ENCODE peak calls at places on chromosomes 4 and X, in four cellular contexts. One of them, this sample, is unnamed.

GRCh38 chrX:22135994-22136684 is 104.0 kb downstream of the PHEX start:
- DNase-seq in HepG2: peak
- DNase-seq in K562: peak
- DNase-seq in Panc1: no peak
- DNase-seq in this sample: peak

GRCh38 chr4:118280501-118281218 is 72.1 kb downstream of the PRSS12 start:
- DNase-seq in HepG2: peak
- DNase-seq in K562: peak
- DNase-seq in Panc1: peak
- DNase-seq in this sample: peak

GRCh38 chr4:78568640-78569261 is 17.2 kb downstream of the ANXA3 start:
- DNase-seq in HepG2: peak
- DNase-seq in K562: no peak
- DNase-seq in Panc1: no peak
- DNase-seq in this sample: no peak

GRCh38 chr4:121421594-121421993 is 40.8 kb upstream of the QRFPR start:
- DNase-seq in HepG2: no peak
- DNase-seq in K562: no peak
- DNase-seq in Panc1: no peak
- DNase-seq in this sample: peak

GRCh38 chr4:23368081-23368697 is 521.7 kb downstream of the PPARGC1A start:
- DNase-seq in HepG2: peak
- DNase-seq in K562: peak
- DNase-seq in Panc1: no peak
- DNase-seq in this sample: no peak

GRCh38 chrX:24838624-24839023 is 144.9 kb downstream of the POLA1 start:
- DNase-seq in HepG2: no peak
- DNase-seq in K562: no peak
- DNase-seq in Panc1: no peak
- DNase-seq in this sample: no peak

GRCh38 chrX:87621697-87622096 is 104.1 kb downstream of the KLHL4 start:
- DNase-seq in HepG2: no peak
- DNase-seq in K562: no peak
- DNase-seq in Panc1: no peak
- DNase-seq in this sample: no peak

GRCh38 chrX:150312931-150313330 is 50.2 kb upstream of the MAMLD1 start:
- DNase-seq in HepG2: no peak
- DNase-seq in K562: no peak
- DNase-seq in Panc1: no peak
- DNase-seq in this sample: no peak

GRCh38 chr4:57554693-57555092 is 444.5 kb upstream of the IGFBP7 start:
- DNase-seq in HepG2: no peak
- DNase-seq in K562: no peak
- DNase-seq in Panc1: no peak
- DNase-seq in this sample: no peak

GRCh38 chr4:153748378-153748777 is 11.4 kb downstream of the RNF175 start:
- DNase-seq in HepG2: no peak
- DNase-seq in K562: no peak
- DNase-seq in Panc1: no peak
- DNase-seq in this sample: no peak

GRCh38 chrX:70332600-70332999 is 42.7 kb downstream of the KIF4A start:
- DNase-seq in HepG2: no peak
- DNase-seq in K562: no peak
- DNase-seq in Panc1: no peak
- DNase-seq in this sample: no peak

GRCh38 chr4:36351082-36351666 is 69.8 kb downstream of the DTHD1 start:
- DNase-seq in HepG2: peak
- DNase-seq in K562: peak
- DNase-seq in Panc1: peak
- DNase-seq in this sample: peak

GRCh38 chrX:109294097-109294815 is 187.6 kb downstream of the GUCY2F start:
- DNase-seq in HepG2: no peak
- DNase-seq in K562: no peak
- DNase-seq in Panc1: no peak
- DNase-seq in this sample: no peak

GRCh38 chrX:53681661-53682060 is 4.9 kb downstream of the HUWE1 start:
- DNase-seq in HepG2: no peak
- DNase-seq in K562: no peak
- DNase-seq in Panc1: no peak
- DNase-seq in this sample: no peak

GRCh38 chr4:56861365-56861764 is 39.9 kb upstream of the SPINK2 start:
- DNase-seq in HepG2: no peak
- DNase-seq in K562: no peak
- DNase-seq in Panc1: no peak
- DNase-seq in this sample: no peak

GRCh38 chrX:131792356-131792749 is 230.7 kb upstream of the STK26 start:
- DNase-seq in HepG2: no peak
- DNase-seq in K562: no peak
- DNase-seq in Panc1: peak
- DNase-seq in this sample: no peak

GRCh38 chr4:103424853-103425252 is 226.7 kb upstream of the CENPE start:
- DNase-seq in HepG2: peak
- DNase-seq in K562: no peak
- DNase-seq in Panc1: no peak
- DNase-seq in this sample: no peak

GRCh38 chrX:153924149-153924861 is 1.8 kb downstream of the ARHGAP4 start:
- DNase-seq in HepG2: peak
- DNase-seq in K562: no peak
- DNase-seq in Panc1: no peak
- DNase-seq in this sample: no peak

GRCh38 chrX:138638996-138639395 is 72.5 kb downstream of the FGF13 start:
- DNase-seq in HepG2: no peak
- DNase-seq in K562: no peak
- DNase-seq in Panc1: no peak
- DNase-seq in this sample: no peak

GRCh38 chr4:3472411-3473141 is 9.5 kb downstream of the DOK7 start:
- DNase-seq in HepG2: no peak
- DNase-seq in K562: no peak
- DNase-seq in Panc1: no peak
- DNase-seq in this sample: no peak

GRCh38 chrX:130174051-130174704 is 2.4 kb downstream of the RAB33A start:
- DNase-seq in HepG2: no peak
- DNase-seq in K562: peak
- DNase-seq in Panc1: no peak
- DNase-seq in this sample: no peak

GRCh38 chr4:10461091-10461849 is 4.0 kb upstream of the ZNF518B start:
- DNase-seq in HepG2: no peak
- DNase-seq in K562: peak
- DNase-seq in Panc1: peak
- DNase-seq in this sample: no peak

GRCh38 chrX:152946681-152947080 is 47.2 kb downstream of the PNMA5 start:
- DNase-seq in HepG2: no peak
- DNase-seq in K562: no peak
- DNase-seq in Panc1: no peak
- DNase-seq in this sample: no peak

GRCh38 chr4:186298034-186298647 is 32.2 kb downstream of the F11 start:
- DNase-seq in HepG2: no peak
- DNase-seq in K562: no peak
- DNase-seq in Panc1: no peak
- DNase-seq in this sample: no peak

GRCh38 chr4:118354913-118355312 is 2.1 kb upstream of the PRSS12 start:
- DNase-seq in HepG2: no peak
- DNase-seq in K562: no peak
- DNase-seq in Panc1: no peak
- DNase-seq in this sample: no peak

GRCh38 chrX:123731987-123732678 is 719 bp downstream of the THOC2 start:
- DNase-seq in HepG2: no peak
- DNase-seq in K562: peak
- DNase-seq in Panc1: no peak
- DNase-seq in this sample: no peak

GRCh38 chr4:71752383-71753042 is 31.4 kb downstream of the GC start:
- DNase-seq in HepG2: no peak
- DNase-seq in K562: no peak
- DNase-seq in Panc1: no peak
- DNase-seq in this sample: no peak

GRCh38 chr4:106569151-106570029 is 200.8 kb upstream of the GIMD1 start:
- DNase-seq in HepG2: no peak
- DNase-seq in K562: no peak
- DNase-seq in Panc1: no peak
- DNase-seq in this sample: no peak

GRCh38 chr4:17934286-17934685 is 87.3 kb downstream of the LCORL start:
- DNase-seq in HepG2: no peak
- DNase-seq in K562: no peak
- DNase-seq in Panc1: no peak
- DNase-seq in this sample: no peak

GRCh38 chr4:156685308-156685707 is 286.3 kb downstream of the PDGFC start:
- DNase-seq in HepG2: no peak
- DNase-seq in K562: no peak
- DNase-seq in Panc1: no peak
- DNase-seq in this sample: no peak

GRCh38 chrX:45266456-45266855 is 65.8 kb upstream of the DIPK2B start:
- DNase-seq in HepG2: no peak
- DNase-seq in K562: no peak
- DNase-seq in Panc1: no peak
- DNase-seq in this sample: no peak

GRCh38 chr4:99594818-99595217 is 20.2 kb downstream of the MTTP start:
- DNase-seq in HepG2: no peak
- DNase-seq in K562: no peak
- DNase-seq in Panc1: no peak
- DNase-seq in this sample: no peak

GRCh38 chr4:128601992-128602695 is 207.4 kb upstream of the JADE1 start:
- DNase-seq in HepG2: no peak
- DNase-seq in K562: peak
- DNase-seq in Panc1: no peak
- DNase-seq in this sample: no peak
- TF ChIP-seq SIN3A in HepG2: no peak
- TF ChIP-seq SIN3A in K562: no peak
- TF ChIP-seq SIN3A in Panc1: no peak
- TF ChIP-seq SIN3A in this sample: no peak

GRCh38 chrX:106863697-106864096 is 39.4 kb downstream of the RIPPLY1 start:
- DNase-seq in HepG2: no peak
- DNase-seq in K562: no peak
- DNase-seq in Panc1: no peak
- DNase-seq in this sample: no peak

DNA sequence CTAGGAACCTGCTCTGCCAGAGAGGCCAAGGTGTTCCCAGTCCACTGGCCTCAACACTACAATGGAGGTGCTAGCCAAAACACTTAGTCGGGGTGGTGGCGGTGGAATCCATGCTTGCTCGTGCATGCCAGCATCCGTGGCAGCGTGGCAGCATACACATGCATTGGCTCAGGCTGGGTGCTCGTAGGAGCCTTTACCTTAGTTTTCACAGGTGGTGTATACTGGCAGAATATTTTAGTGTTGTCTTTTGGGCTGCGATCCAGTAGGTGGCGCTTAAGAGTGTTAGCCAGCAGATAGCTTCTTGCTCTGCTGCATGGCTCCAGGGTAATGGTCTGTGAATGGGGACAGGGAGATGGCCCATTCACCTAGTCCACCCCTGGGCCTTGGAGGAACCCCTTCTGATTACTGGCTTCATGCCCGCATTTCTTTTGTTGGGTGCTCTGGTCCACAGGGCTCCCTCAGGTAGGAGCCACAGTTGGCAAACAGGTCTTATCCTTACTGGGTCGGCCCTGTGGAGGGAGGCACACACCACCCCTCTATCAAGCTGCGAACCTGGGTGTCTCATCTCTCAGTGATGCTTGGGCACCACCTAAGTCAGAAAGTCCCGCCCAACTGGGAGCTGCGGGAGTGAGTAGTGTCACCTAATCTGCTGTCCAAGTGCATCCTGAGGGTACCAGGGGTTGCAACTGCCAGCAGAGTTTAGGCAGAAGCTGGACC is 40.0 kb downstream of the RIPPLY1 start:
- DNase-seq in HepG2: peak
- DNase-seq in K562: no peak
- DNase-seq in Panc1: peak
- DNase-seq in this sample: peak
- TF ChIP-seq TCF7L2 in HepG2: no peak
- TF ChIP-seq TCF7L2 in K562: no peak
- TF ChIP-seq TCF7L2 in Panc1: no peak
- TF ChIP-seq TCF7L2 in this sample: no peak

GRCh38 chr4:147823135-147823534 is 91.2 kb downstream of the ARHGAP10 start:
- DNase-seq in HepG2: no peak
- DNase-seq in K562: no peak
- DNase-seq in Panc1: no peak
- DNase-seq in this sample: no peak
- TF ChIP-seq SIN3A in HepG2: no peak
- TF ChIP-seq SIN3A in K562: no peak
- TF ChIP-seq SIN3A in Panc1: no peak
- TF ChIP-seq SIN3A in this sample: no peak

DNA sequence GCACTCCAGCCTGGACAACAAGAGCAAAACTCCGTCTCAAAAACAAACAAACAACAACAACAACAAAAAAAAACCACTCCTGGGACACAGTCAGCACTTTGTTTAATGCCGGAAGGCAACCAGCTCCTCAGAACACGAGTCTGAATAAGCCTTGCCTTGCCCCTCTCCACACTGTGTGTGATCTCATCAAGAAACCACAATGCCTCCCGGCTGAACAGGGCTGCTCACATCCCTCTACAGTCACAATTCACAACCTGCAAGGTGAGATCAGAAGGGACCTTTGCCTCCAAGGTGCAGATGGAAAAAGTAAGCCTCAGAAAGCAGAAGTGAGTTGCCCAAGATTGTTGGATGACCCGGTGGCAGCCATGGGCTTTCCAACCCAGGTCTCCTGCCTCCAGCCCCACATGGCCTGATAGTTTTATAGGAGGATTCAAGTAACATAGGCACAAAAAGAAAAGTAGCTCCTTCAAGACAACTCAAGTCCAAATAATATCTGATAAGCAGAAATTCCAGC is 80.8 kb downstream of the JAKMIP1 start:
- DNase-seq in HepG2: no peak
- DNase-seq in K562: no peak
- DNase-seq in Panc1: no peak
- DNase-seq in this sample: no peak
- TF ChIP-seq TCF7L2 in HepG2: no peak
- TF ChIP-seq TCF7L2 in K562: no peak
- TF ChIP-seq TCF7L2 in Panc1: no peak
- TF ChIP-seq TCF7L2 in this sample: no peak

DNA sequence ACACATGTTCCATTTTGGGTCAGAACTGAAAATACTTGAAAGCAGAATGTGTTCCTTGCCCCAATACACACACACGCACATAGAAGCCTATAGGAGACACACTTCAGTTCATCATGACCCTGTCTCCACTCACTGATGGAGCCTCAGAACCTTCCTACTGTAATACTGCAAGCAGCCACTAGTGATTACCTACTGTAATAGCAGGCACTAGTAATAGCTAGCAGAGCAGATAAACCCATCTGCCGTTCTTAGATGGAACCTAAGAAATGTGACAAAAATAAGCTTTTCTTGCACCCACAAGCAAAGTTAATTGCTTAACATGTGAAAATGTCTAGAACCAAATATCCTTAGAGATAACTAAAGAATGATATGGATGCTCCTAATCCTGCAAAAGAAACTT is 13.6 kb downstream of the AMTN start:
- DNase-seq in HepG2: peak
- DNase-seq in K562: peak
- DNase-seq in Panc1: no peak
- DNase-seq in this sample: peak
- TF ChIP-seq SIN3A in HepG2: no peak
- TF ChIP-seq SIN3A in K562: no peak
- TF ChIP-seq SIN3A in Panc1: no peak
- TF ChIP-seq SIN3A in this sample: no peak